ENCODE peak calls at places on chromosomes 13 and 19, in six cellular contexts. One of them, this sample, is unnamed.

GRCh38 chr19:7188682-7189629 is 105.3 kb downstream of the INSR start:
- DNase-seq in tibial artery: no peak
- DNase-seq in H1: no peak
- DNase-seq in brain microvascular endothelial cell: no peak
- DNase-seq in Peyer's patch: no peak
- DNase-seq in GM23338: no peak
- DNase-seq in this sample: no peak

GRCh38 chr13:110912651-110913051 is 2.2 kb downstream of the ANKRD10 start:
- DNase-seq in tibial artery: no peak
- DNase-seq in Peyer's patch: no peak
- DNase-seq in GM23338: no peak
- DNase-seq in brain microvascular endothelial cell: peak
- DNase-seq in H1: no peak
- DNase-seq in this sample: no peak

GRCh38 chr13:35983206-35983605 is 148.0 kb downstream of the DCLK1 start:
- DNase-seq in Peyer's patch: no peak
- DNase-seq in brain microvascular endothelial cell: no peak
- DNase-seq in H1: no peak
- DNase-seq in GM23338: no peak
- DNase-seq in tibial artery: no peak
- DNase-seq in this sample: no peak

GRCh38 chr19:33784432-33784831 is 12.2 kb upstream of the KCTD15 start:
- DNase-seq in H1: no peak
- DNase-seq in Peyer's patch: no peak
- DNase-seq in GM23338: no peak
- DNase-seq in tibial artery: no peak
- DNase-seq in brain microvascular endothelial cell: no peak
- DNase-seq in this sample: no peak

GRCh38 chr13:31965361-31966066 is 66.1 kb upstream of the FRY start:
- DNase-seq in tibial artery: no peak
- DNase-seq in brain microvascular endothelial cell: peak
- DNase-seq in GM23338: no peak
- DNase-seq in H1: no peak
- DNase-seq in Peyer's patch: no peak
- DNase-seq in this sample: peak

GRCh38 chr13:114104626-114105350 is 27.6 kb downstream of the RASA3 start:
- DNase-seq in Peyer's patch: no peak
- DNase-seq in GM23338: no peak
- DNase-seq in H1: no peak
- DNase-seq in brain microvascular endothelial cell: no peak
- DNase-seq in tibial artery: peak
- DNase-seq in this sample: no peak

GRCh38 chr13:54573186-54573585 is 1544.6 kb downstream of the OLFM4 start:
- DNase-seq in tibial artery: no peak
- DNase-seq in H1: peak
- DNase-seq in Peyer's patch: no peak
- DNase-seq in brain microvascular endothelial cell: no peak
- DNase-seq in GM23338: peak
- DNase-seq in this sample: no peak

GRCh38 chr19:7397687-7398086 is 49.0 kb downstream of the ARHGEF18 start:
- DNase-seq in H1: no peak
- DNase-seq in brain microvascular endothelial cell: peak
- DNase-seq in tibial artery: no peak
- DNase-seq in Peyer's patch: no peak
- DNase-seq in GM23338: no peak
- DNase-seq in this sample: peak

GRCh38 chr19:38803543-38803942 is 9.2 kb downstream of the LGALS4 start:
- DNase-seq in Peyer's patch: no peak
- DNase-seq in brain microvascular endothelial cell: no peak
- DNase-seq in tibial artery: no peak
- DNase-seq in GM23338: no peak
- DNase-seq in H1: no peak
- DNase-seq in this sample: no peak

GRCh38 chr19:33368074-33368864 is 5.2 kb upstream of the CEBPG start:
- DNase-seq in tibial artery: no peak
- DNase-seq in Peyer's patch: no peak
- DNase-seq in GM23338: no peak
- DNase-seq in H1: no peak
- DNase-seq in brain microvascular endothelial cell: peak
- DNase-seq in this sample: peak

GRCh38 chr19:40433391-40434216 is 7.8 kb upstream of the SERTAD1 start:
- DNase-seq in brain microvascular endothelial cell: peak
- DNase-seq in tibial artery: peak
- DNase-seq in GM23338: peak
- DNase-seq in Peyer's patch: peak
- DNase-seq in H1: no peak
- DNase-seq in this sample: peak

GRCh38 chr13:47890146-47890814 is 110.8 kb downstream of the SUCLA2 start:
- DNase-seq in brain microvascular endothelial cell: no peak
- DNase-seq in Peyer's patch: no peak
- DNase-seq in GM23338: no peak
- DNase-seq in tibial artery: no peak
- DNase-seq in H1: no peak
- DNase-seq in this sample: no peak

GRCh38 chr19:19067276-19068072 is 3.7 kb downstream of the SLC25A42 start:
- DNase-seq in GM23338: no peak
- DNase-seq in Peyer's patch: no peak
- DNase-seq in tibial artery: peak
- DNase-seq in brain microvascular endothelial cell: no peak
- DNase-seq in H1: no peak
- DNase-seq in this sample: no peak

GRCh38 chr13:51905787-51906186 is 44.0 kb downstream of the CCDC70 start:
- DNase-seq in H1: no peak
- DNase-seq in tibial artery: no peak
- DNase-seq in GM23338: no peak
- DNase-seq in brain microvascular endothelial cell: no peak
- DNase-seq in Peyer's patch: no peak
- DNase-seq in this sample: peak

GRCh38 chr13:111335263-111335662 is 14.8 kb downstream of the TEX29 start:
- DNase-seq in GM23338: no peak
- DNase-seq in Peyer's patch: no peak
- DNase-seq in H1: no peak
- DNase-seq in brain microvascular endothelial cell: no peak
- DNase-seq in tibial artery: peak
- DNase-seq in this sample: no peak

GRCh38 chr13:98892821-98893220 is 85.0 kb downstream of the DOCK9 start:
- DNase-seq in GM23338: peak
- DNase-seq in brain microvascular endothelial cell: no peak
- DNase-seq in tibial artery: no peak
- DNase-seq in Peyer's patch: no peak
- DNase-seq in H1: no peak
- DNase-seq in this sample: no peak

GRCh38 chr19:46635920-46636761 is at the start of gene GNG8:
- DNase-seq in GM23338: peak
- DNase-seq in H1: no peak
- DNase-seq in Peyer's patch: no peak
- DNase-seq in brain microvascular endothelial cell: no peak
- DNase-seq in tibial artery: no peak
- DNase-seq in this sample: no peak

GRCh38 chr13:112722433-112723250 is 32.8 kb downstream of the ATP11A start:
- DNase-seq in GM23338: peak
- DNase-seq in tibial artery: no peak
- DNase-seq in H1: no peak
- DNase-seq in brain microvascular endothelial cell: peak
- DNase-seq in Peyer's patch: no peak
- DNase-seq in this sample: peak

GRCh38 chr13:91817250-91817649 is 418.8 kb downstream of the GPC5 start:
- DNase-seq in tibial artery: no peak
- DNase-seq in brain microvascular endothelial cell: peak
- DNase-seq in H1: no peak
- DNase-seq in Peyer's patch: no peak
- DNase-seq in GM23338: no peak
- DNase-seq in this sample: no peak

GRCh38 chr13:42247883-42248282 is 24.1 kb upstream of the AKAP11 start:
- DNase-seq in Peyer's patch: no peak
- DNase-seq in brain microvascular endothelial cell: no peak
- DNase-seq in H1: no peak
- DNase-seq in tibial artery: no peak
- DNase-seq in GM23338: no peak
- DNase-seq in this sample: peak

GRCh38 chr19:23916991-23917390 is 2.3 kb downstream of the ZNF726 start:
- DNase-seq in GM23338: no peak
- DNase-seq in brain microvascular endothelial cell: peak
- DNase-seq in Peyer's patch: no peak
- DNase-seq in tibial artery: no peak
- DNase-seq in H1: no peak
- DNase-seq in this sample: peak

GRCh38 chr13:101917833-101918755 is 465.6 kb downstream of the ITGBL1 start:
- DNase-seq in GM23338: peak
- DNase-seq in H1: no peak
- DNase-seq in tibial artery: no peak
- DNase-seq in brain microvascular endothelial cell: no peak
- DNase-seq in Peyer's patch: no peak
- DNase-seq in this sample: no peak

GRCh38 chr19:42290523-42291436 is 11.2 kb upstream of the PRR19 start:
- DNase-seq in Peyer's patch: peak
- DNase-seq in brain microvascular endothelial cell: no peak
- DNase-seq in GM23338: peak
- DNase-seq in tibial artery: no peak
- DNase-seq in H1: no peak
- DNase-seq in this sample: no peak

GRCh38 chr19:1651548-1652394 is 644 bp downstream of the TCF3 start:
- DNase-seq in tibial artery: peak
- DNase-seq in H1: no peak
- DNase-seq in Peyer's patch: peak
- DNase-seq in brain microvascular endothelial cell: no peak
- DNase-seq in GM23338: peak
- DNase-seq in this sample: no peak

GRCh38 chr19:52691737-52692136 is 43.1 kb downstream of the ZNF611 start:
- DNase-seq in H1: no peak
- DNase-seq in brain microvascular endothelial cell: no peak
- DNase-seq in tibial artery: no peak
- DNase-seq in GM23338: no peak
- DNase-seq in Peyer's patch: no peak
- DNase-seq in this sample: no peak

GRCh38 chr19:32206065-32206464 is 139.3 kb upstream of the ZNF507 start:
- DNase-seq in brain microvascular endothelial cell: no peak
- DNase-seq in Peyer's patch: no peak
- DNase-seq in H1: no peak
- DNase-seq in tibial artery: no peak
- DNase-seq in GM23338: no peak
- DNase-seq in this sample: no peak

GRCh38 chr13:49810464-49810824 is 18.0 kb upstream of the KPNA3 start:
- DNase-seq in brain microvascular endothelial cell: no peak
- DNase-seq in tibial artery: no peak
- DNase-seq in Peyer's patch: no peak
- DNase-seq in H1: no peak
- DNase-seq in GM23338: no peak
- DNase-seq in this sample: no peak

GRCh38 chr13:49806126-49806536 is 13.6 kb upstream of the KPNA3 start:
- DNase-seq in tibial artery: no peak
- DNase-seq in Peyer's patch: no peak
- DNase-seq in GM23338: no peak
- DNase-seq in H1: no peak
- DNase-seq in brain microvascular endothelial cell: no peak
- DNase-seq in this sample: peak

GRCh38 chr13:49810825-49811526 is 18.5 kb upstream of the KPNA3 start:
- DNase-seq in GM23338: no peak
- DNase-seq in tibial artery: no peak
- DNase-seq in H1: no peak
- DNase-seq in Peyer's patch: no peak
- DNase-seq in brain microvascular endothelial cell: peak
- DNase-seq in this sample: no peak

GRCh38 chr13:49811527-49811908 is 19.0 kb upstream of the KPNA3 start:
- DNase-seq in tibial artery: no peak
- DNase-seq in GM23338: no peak
- DNase-seq in H1: no peak
- DNase-seq in Peyer's patch: no peak
- DNase-seq in brain microvascular endothelial cell: no peak
- DNase-seq in this sample: no peak

GRCh38 chr13:49807681-49808080 is 15.2 kb upstream of the KPNA3 start:
- DNase-seq in Peyer's patch: no peak
- DNase-seq in brain microvascular endothelial cell: no peak
- DNase-seq in tibial artery: no peak
- DNase-seq in H1: no peak
- DNase-seq in GM23338: no peak
- DNase-seq in this sample: no peak
- H3K27ac ChIP-seq in Peyer's patch: no peak
- H3K27ac ChIP-seq in brain microvascular endothelial cell: no peak
- H3K27ac ChIP-seq in tibial artery: no peak
- H3K27ac ChIP-seq in H1: no peak
- H3K27ac ChIP-seq in GM23338: no peak
- H3K27ac ChIP-seq in this sample: no peak

GRCh38 chr19:16117594-16118033 is 5.9 kb downstream of the RAB8A start:
- DNase-seq in H1: no peak
- DNase-seq in tibial artery: no peak
- DNase-seq in Peyer's patch: peak
- DNase-seq in brain microvascular endothelial cell: no peak
- DNase-seq in GM23338: peak
- DNase-seq in this sample: no peak
- TF ChIP-seq CTCF in H1: peak
- TF ChIP-seq CTCF in tibial artery: no peak
- TF ChIP-seq CTCF in Peyer's patch: no peak
- TF ChIP-seq CTCF in brain microvascular endothelial cell: peak
- TF ChIP-seq CTCF in GM23338: peak
- TF ChIP-seq CTCF in this sample: no peak

GRCh38 chr13:79295906-79296564 is 110.0 kb downstream of the RBM26 start:
- DNase-seq in tibial artery: no peak
- DNase-seq in Peyer's patch: no peak
- DNase-seq in GM23338: no peak
- DNase-seq in brain microvascular endothelial cell: peak
- DNase-seq in H1: no peak
- DNase-seq in this sample: no peak
- H3K27ac ChIP-seq in tibial artery: no peak
- H3K27ac ChIP-seq in Peyer's patch: no peak
- H3K27ac ChIP-seq in GM23338: no peak
- H3K27ac ChIP-seq in brain microvascular endothelial cell: no peak
- H3K27ac ChIP-seq in H1: no peak
- H3K27ac ChIP-seq in this sample: no peak

GRCh38 chr19:11169896-11170678 is 14.5 kb upstream of the SPC24 start:
- DNase-seq in brain microvascular endothelial cell: no peak
- DNase-seq in tibial artery: no peak
- DNase-seq in H1: no peak
- DNase-seq in GM23338: no peak
- DNase-seq in Peyer's patch: no peak
- DNase-seq in this sample: no peak
- TF ChIP-seq CTCF in brain microvascular endothelial cell: no peak
- TF ChIP-seq CTCF in tibial artery: no peak
- TF ChIP-seq CTCF in H1: no peak
- TF ChIP-seq CTCF in GM23338: no peak
- TF ChIP-seq CTCF in Peyer's patch: no peak
- TF ChIP-seq CTCF in this sample: no peak

DNA sequence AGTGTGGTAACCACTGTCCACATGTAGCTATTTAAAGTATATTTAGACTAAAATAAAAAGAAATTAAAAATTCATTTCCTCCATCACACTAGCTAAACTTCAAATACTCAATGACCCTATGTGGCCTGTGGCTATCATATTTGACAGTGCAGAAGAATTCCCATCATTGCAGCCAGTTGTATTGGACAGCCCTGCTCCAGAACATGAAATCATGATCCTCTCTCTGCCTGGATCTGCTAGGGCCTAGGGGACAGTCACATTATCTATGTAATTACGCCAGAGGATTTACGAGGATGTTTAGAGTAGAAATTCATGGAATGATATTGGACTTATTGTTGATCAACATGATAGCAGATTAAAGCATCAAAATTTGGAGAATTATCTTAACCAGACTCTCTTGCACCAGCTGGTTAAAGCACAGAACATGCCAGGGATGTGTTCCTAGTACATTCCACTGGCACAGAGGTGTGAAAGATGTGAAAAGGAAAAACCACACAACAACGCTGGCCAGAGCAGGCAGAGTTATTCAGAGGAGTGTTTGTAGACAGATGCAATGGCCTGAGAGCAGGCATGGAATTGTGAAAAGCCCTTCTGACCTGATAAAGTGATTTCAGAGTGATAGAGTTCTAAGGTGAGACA is 108.9 kb upstream of the STARD13 start:
- DNase-seq in GM23338: no peak
- DNase-seq in Peyer's patch: no peak
- DNase-seq in tibial artery: no peak
- DNase-seq in brain microvascular endothelial cell: no peak
- DNase-seq in H1: no peak
- DNase-seq in this sample: no peak
- H3K27ac ChIP-seq in GM23338: no peak
- H3K27ac ChIP-seq in Peyer's patch: no peak
- H3K27ac ChIP-seq in tibial artery: no peak
- H3K27ac ChIP-seq in brain microvascular endothelial cell: no peak
- H3K27ac ChIP-seq in H1: no peak
- H3K27ac ChIP-seq in this sample: no peak

This sample was measured in foreskin keratinocyte.